ENCODE peak calls at places on chromosomes 5 and 9, in eight cellular contexts. One of them, this sample, is unnamed.
A peak's percentile ranks its signal among the peaks of the same experiment; 100 is the strongest.

GRCh38 chr9:103997861-103998370 is 96.2 kb upstream of the SMC2 start:
- DNase-seq in adrenal gland: no peak
- DNase-seq in A549: no peak
- DNase-seq in thyroid gland: no peak
- DNase-seq in hepatocyte: no peak
- DNase-seq in endothelial cell of umbilical vein: no peak
- DNase-seq in endodermal cell: no peak
- DNase-seq in cardiac muscle cell: no peak
- DNase-seq in this sample: no peak

GRCh38 chr9:130283514-130284248 is 18.1 kb downstream of the HMCN2 start:
- DNase-seq in adrenal gland: no peak
- DNase-seq in A549: no peak
- DNase-seq in thyroid gland: no peak
- DNase-seq in hepatocyte: no peak
- DNase-seq in endothelial cell of umbilical vein: no peak
- DNase-seq in endodermal cell: no peak
- DNase-seq in cardiac muscle cell: no peak
- DNase-seq in this sample: no peak

GRCh38 chr5:126422994-126423788 is at the start of gene GRAMD2B:
- DNase-seq in adrenal gland: peak; percentile 93
- DNase-seq in A549: peak; percentile 64
- DNase-seq in thyroid gland: peak; percentile 94
- DNase-seq in hepatocyte: peak; percentile 86
- DNase-seq in endothelial cell of umbilical vein: peak; percentile 82
- DNase-seq in endodermal cell: peak; percentile 94
- DNase-seq in cardiac muscle cell: peak; percentile 93
- DNase-seq in this sample: peak; percentile 88

GRCh38 chr5:52990531-52990925 is 1.4 kb downstream of the ITGA2 start:
- DNase-seq in adrenal gland: no peak
- DNase-seq in A549: no peak
- DNase-seq in thyroid gland: no peak
- DNase-seq in hepatocyte: no peak
- DNase-seq in endothelial cell of umbilical vein: no peak
- DNase-seq in endodermal cell: no peak
- DNase-seq in cardiac muscle cell: no peak
- DNase-seq in this sample: no peak

GRCh38 chr5:137310051-137310730 is 188.9 kb downstream of the SPOCK1 start:
- DNase-seq in adrenal gland: no peak
- DNase-seq in A549: peak; percentile 72
- DNase-seq in thyroid gland: no peak
- DNase-seq in hepatocyte: peak; percentile 19
- DNase-seq in endothelial cell of umbilical vein: peak; percentile 81
- DNase-seq in endodermal cell: no peak
- DNase-seq in cardiac muscle cell: no peak
- DNase-seq in this sample: no peak

GRCh38 chr9:90343360-90343759 is 299.3 kb downstream of the DIRAS2 start:
- DNase-seq in adrenal gland: no peak
- DNase-seq in A549: no peak
- DNase-seq in thyroid gland: no peak
- DNase-seq in hepatocyte: no peak
- DNase-seq in endothelial cell of umbilical vein: no peak
- DNase-seq in endodermal cell: peak; percentile 55
- DNase-seq in cardiac muscle cell: peak; percentile 61
- DNase-seq in this sample: peak; percentile 87

GRCh38 chr5:138438724-138439536 is at the start of gene REEP2:
- DNase-seq in adrenal gland: no peak
- DNase-seq in A549: peak; percentile 22
- DNase-seq in thyroid gland: peak; percentile 58
- DNase-seq in hepatocyte: peak; percentile 88
- DNase-seq in endothelial cell of umbilical vein: peak; percentile 42
- DNase-seq in endodermal cell: peak; percentile 87
- DNase-seq in cardiac muscle cell: peak; percentile 90
- DNase-seq in this sample: peak; percentile 96

GRCh38 chr5:10760033-10760975 is 730 bp downstream of the DAP start:
- DNase-seq in adrenal gland: peak; percentile 69
- DNase-seq in A549: peak; percentile 52
- DNase-seq in thyroid gland: peak; percentile 75
- DNase-seq in hepatocyte: peak; percentile 81
- DNase-seq in endothelial cell of umbilical vein: peak; percentile 84
- DNase-seq in endodermal cell: peak; percentile 84
- DNase-seq in cardiac muscle cell: peak; percentile 74
- DNase-seq in this sample: peak; percentile 78

GRCh38 chr5:68452286-68452685 is 236.7 kb downstream of the PIK3R1 start:
- DNase-seq in adrenal gland: no peak
- DNase-seq in A549: no peak
- DNase-seq in thyroid gland: no peak
- DNase-seq in hepatocyte: no peak
- DNase-seq in endothelial cell of umbilical vein: no peak
- DNase-seq in endodermal cell: no peak
- DNase-seq in cardiac muscle cell: no peak
- DNase-seq in this sample: no peak

GRCh38 chr9:7117676-7118561 is 360.1 kb downstream of the KDM4C start:
- DNase-seq in adrenal gland: no peak
- DNase-seq in A549: no peak
- DNase-seq in thyroid gland: no peak
- DNase-seq in hepatocyte: no peak
- DNase-seq in endothelial cell of umbilical vein: no peak
- DNase-seq in endodermal cell: no peak
- DNase-seq in cardiac muscle cell: no peak
- DNase-seq in this sample: no peak

GRCh38 chr9:93010056-93010455 is 48.4 kb upstream of the SUSD3 start:
- DNase-seq in adrenal gland: no peak
- DNase-seq in A549: no peak
- DNase-seq in thyroid gland: no peak
- DNase-seq in hepatocyte: no peak
- DNase-seq in endothelial cell of umbilical vein: no peak
- DNase-seq in endodermal cell: peak; percentile 40
- DNase-seq in cardiac muscle cell: no peak
- DNase-seq in this sample: no peak

GRCh38 chr5:42514759-42515158 is 91.5 kb downstream of the GHR start:
- DNase-seq in adrenal gland: no peak
- DNase-seq in A549: peak; percentile 9
- DNase-seq in thyroid gland: peak; percentile 13
- DNase-seq in hepatocyte: no peak
- DNase-seq in endothelial cell of umbilical vein: no peak
- DNase-seq in endodermal cell: peak; percentile 59
- DNase-seq in cardiac muscle cell: peak; percentile 18
- DNase-seq in this sample: peak; percentile 20
- TF ChIP-seq CTCF in adrenal gland: no peak
- TF ChIP-seq CTCF in A549: no peak
- TF ChIP-seq CTCF in thyroid gland: no peak
- TF ChIP-seq CTCF in hepatocyte: peak; percentile 16
- TF ChIP-seq CTCF in endothelial cell of umbilical vein: no peak
- TF ChIP-seq CTCF in endodermal cell: peak; percentile 62
- TF ChIP-seq CTCF in cardiac muscle cell: no peak
- TF ChIP-seq CTCF in this sample: peak; percentile 39

GRCh38 chr5:179221877-179222220 is 123.4 kb downstream of the ADAMTS2 start:
- DNase-seq in adrenal gland: no peak
- DNase-seq in A549: no peak
- DNase-seq in thyroid gland: no peak
- DNase-seq in hepatocyte: no peak
- DNase-seq in endothelial cell of umbilical vein: no peak
- DNase-seq in endodermal cell: no peak
- DNase-seq in cardiac muscle cell: no peak
- DNase-seq in this sample: no peak

GRCh38 chr5:179221196-179221876 is 123.9 kb downstream of the ADAMTS2 start:
- DNase-seq in adrenal gland: no peak
- DNase-seq in A549: no peak
- DNase-seq in thyroid gland: no peak
- DNase-seq in hepatocyte: no peak
- DNase-seq in endothelial cell of umbilical vein: no peak
- DNase-seq in endodermal cell: no peak
- DNase-seq in cardiac muscle cell: no peak
- DNase-seq in this sample: no peak

GRCh38 chr5:179220716-179221115 is 124.5 kb downstream of the ADAMTS2 start:
- DNase-seq in adrenal gland: no peak
- DNase-seq in A549: no peak
- DNase-seq in thyroid gland: no peak
- DNase-seq in hepatocyte: no peak
- DNase-seq in endothelial cell of umbilical vein: no peak
- DNase-seq in endodermal cell: no peak
- DNase-seq in cardiac muscle cell: no peak
- DNase-seq in this sample: no peak

GRCh38 chr5:179218586-179219330 is 126.5 kb downstream of the ADAMTS2 start:
- DNase-seq in adrenal gland: no peak
- DNase-seq in A549: no peak
- DNase-seq in thyroid gland: no peak
- DNase-seq in hepatocyte: no peak
- DNase-seq in endothelial cell of umbilical vein: no peak
- DNase-seq in endodermal cell: no peak
- DNase-seq in cardiac muscle cell: no peak
- DNase-seq in this sample: no peak

GRCh38 chr5:179219661-179220620 is 125.3 kb downstream of the ADAMTS2 start:
- DNase-seq in adrenal gland: no peak
- DNase-seq in A549: no peak
- DNase-seq in thyroid gland: no peak
- DNase-seq in hepatocyte: no peak
- DNase-seq in endothelial cell of umbilical vein: no peak
- DNase-seq in endodermal cell: no peak
- DNase-seq in cardiac muscle cell: no peak
- DNase-seq in this sample: no peak
- H3K9me3 ChIP-seq in adrenal gland: no peaks in the 10 kb centered on the region
- H3K9me3 ChIP-seq in A549: peaks cover 18% of the 10 kb centered on the region
- H3K9me3 ChIP-seq in thyroid gland: no peaks in the 10 kb centered on the region
- H3K9me3 ChIP-seq in hepatocyte: no peaks in the 10 kb centered on the region
- H3K9me3 ChIP-seq in endothelial cell of umbilical vein: peaks cover 5% of the 10 kb centered on the region
- H3K9me3 ChIP-seq in endodermal cell: peaks cover 20% of the 10 kb centered on the region
- H3K9me3 ChIP-seq in cardiac muscle cell: no peaks in the 10 kb centered on the region
- H3K9me3 ChIP-seq in this sample: no peaks in the 10 kb centered on the region

GRCh38 chr9:128946945-128947422 is 419 bp downstream of the DOLK start:
- DNase-seq in adrenal gland: peak; percentile 55
- DNase-seq in A549: peak; percentile 24
- DNase-seq in thyroid gland: peak; percentile 40
- DNase-seq in hepatocyte: peak; percentile 46
- DNase-seq in endothelial cell of umbilical vein: no peak
- DNase-seq in endodermal cell: no peak
- DNase-seq in cardiac muscle cell: peak; percentile 20
- DNase-seq in this sample: no peak

GRCh38 chr9:128943832-128944620 is 3.4 kb downstream of the DOLK start:
- DNase-seq in adrenal gland: no peak
- DNase-seq in A549: no peak
- DNase-seq in thyroid gland: no peak
- DNase-seq in hepatocyte: no peak
- DNase-seq in endothelial cell of umbilical vein: no peak
- DNase-seq in endodermal cell: no peak
- DNase-seq in cardiac muscle cell: no peak
- DNase-seq in this sample: no peak

GRCh38 chr9:128947423-128948310 is at the start of the genes DOLK and NUP188:
- DNase-seq in adrenal gland: peak; percentile 96
- DNase-seq in A549: peak; percentile 90
- DNase-seq in thyroid gland: peak; percentile 96
- DNase-seq in hepatocyte: peak; percentile 97
- DNase-seq in endothelial cell of umbilical vein: peak; percentile 93
- DNase-seq in endodermal cell: peak; percentile 99
- DNase-seq in cardiac muscle cell: peak; percentile 97
- DNase-seq in this sample: peak; percentile 98

GRCh38 chr9:128946544-128946943 is 859 bp downstream of the DOLK start:
- DNase-seq in adrenal gland: no peak
- DNase-seq in A549: no peak
- DNase-seq in thyroid gland: no peak
- DNase-seq in hepatocyte: no peak
- DNase-seq in endothelial cell of umbilical vein: no peak
- DNase-seq in endodermal cell: no peak
- DNase-seq in cardiac muscle cell: no peak
- DNase-seq in this sample: no peak

GRCh38 chr9:128945798-128946501 is 1.5 kb downstream of the DOLK start:
- DNase-seq in adrenal gland: no peak
- DNase-seq in A549: no peak
- DNase-seq in thyroid gland: no peak
- DNase-seq in hepatocyte: no peak
- DNase-seq in endothelial cell of umbilical vein: no peak
- DNase-seq in endodermal cell: no peak
- DNase-seq in cardiac muscle cell: no peak
- DNase-seq in this sample: no peak
- H3K27ac ChIP-seq in adrenal gland: no peak overlapping the region
- H3K27ac ChIP-seq in A549: no peak overlapping the region
- H3K27ac ChIP-seq in thyroid gland: no peak overlapping the region
- H3K27ac ChIP-seq in hepatocyte: no peak overlapping the region
- H3K27ac ChIP-seq in endothelial cell of umbilical vein: no peak overlapping the region
- H3K27ac ChIP-seq in endodermal cell: no peak overlapping the region
- H3K27ac ChIP-seq in cardiac muscle cell: no peak overlapping the region
- H3K27ac ChIP-seq in this sample: no peak overlapping the region

GRCh38 chr5:39716532-39716971 is 291.8 kb upstream of the DAB2 start:
- DNase-seq in adrenal gland: peak; percentile 16
- DNase-seq in A549: peak; percentile 85
- DNase-seq in thyroid gland: peak; percentile 6
- DNase-seq in hepatocyte: peak; percentile 71
- DNase-seq in endothelial cell of umbilical vein: peak; percentile 68
- DNase-seq in endodermal cell: peak; percentile 85
- DNase-seq in cardiac muscle cell: peak; percentile 58
- DNase-seq in this sample: peak; percentile 76
- TF ChIP-seq CTCF in adrenal gland: no peak
- TF ChIP-seq CTCF in A549: peak; percentile 68
- TF ChIP-seq CTCF in thyroid gland: no peak
- TF ChIP-seq CTCF in hepatocyte: peak; percentile 48
- TF ChIP-seq CTCF in endothelial cell of umbilical vein: peak; percentile 30
- TF ChIP-seq CTCF in endodermal cell: peak; percentile 79
- TF ChIP-seq CTCF in cardiac muscle cell: peak; percentile 59
- TF ChIP-seq CTCF in this sample: peak; percentile 56

GRCh38 chr5:180853121-180853520 is 8.0 kb downstream of the ZFP62 start:
- DNase-seq in adrenal gland: no peak
- DNase-seq in A549: no peak
- DNase-seq in thyroid gland: no peak
- DNase-seq in hepatocyte: no peak
- DNase-seq in endothelial cell of umbilical vein: peak; percentile 40
- DNase-seq in endodermal cell: no peak
- DNase-seq in cardiac muscle cell: no peak
- DNase-seq in this sample: no peak
- H3K9me3 ChIP-seq in adrenal gland: no peaks in the 10 kb centered on the region
- H3K9me3 ChIP-seq in A549: peaks cover 72% of the 10 kb centered on the region
- H3K9me3 ChIP-seq in thyroid gland: no peaks in the 10 kb centered on the region
- H3K9me3 ChIP-seq in hepatocyte: peaks cover 41% of the 10 kb centered on the region
- H3K9me3 ChIP-seq in endothelial cell of umbilical vein: peaks cover 28% of the 10 kb centered on the region
- H3K9me3 ChIP-seq in endodermal cell: peaks cover 54% of the 10 kb centered on the region
- H3K9me3 ChIP-seq in cardiac muscle cell: peaks cover 15% of the 10 kb centered on the region
- H3K9me3 ChIP-seq in this sample: peaks cover 49% of the 10 kb centered on the region

This sample was measured in neural progenitor cell.